ENCODE peak calls at places on chromosomes 7 and 10, in five cellular contexts. J is HCT116, Q is K562, M is HepG2, L is GM12878. W is an unnamed sample.

GRCh38 chr7:88357794-88358533 is 51.3 kb upstream of the STEAP4 start:
- DNase-seq in J (no peak), Q (no peak), M (peak), L (no peak), W (no peak)

GRCh38 chr10:121800146-121800545 is 127.7 kb downstream of the ATE1 start:
- DNase-seq in J (no peak), Q (no peak), M (no peak), L (no peak), W (no peak)

GRCh38 chr7:127652333-127653248 is 597 bp downstream of the SND1 start:
- DNase-seq in J (no peak), Q (peak), M (no peak), L (no peak), W (no peak)

GRCh38 chr10:31697271-31698168 is 231.1 kb downstream of the ARHGAP12 start:
- DNase-seq in J (no peak), Q (no peak), M (no peak), L (no peak), W (no peak)

GRCh38 chr10:7458554-7458953 is 47.7 kb upstream of the SFMBT2 start:
- DNase-seq in J (no peak), Q (no peak), M (no peak), L (no peak), W (no peak)

GRCh38 chr7:69363131-69363530 is 235.1 kb upstream of the AUTS2 start:
- DNase-seq in J (no peak), Q (no peak), M (no peak), L (no peak), W (no peak)

GRCh38 chr10:73644015-73644743 is 2.9 kb upstream of the MYOZ1 start:
- DNase-seq in J (peak), Q (peak), M (peak), L (peak), W (peak)

GRCh38 chr10:6990891-6991290 is 410.8 kb upstream of the PRKCQ start:
- DNase-seq in J (no peak), Q (no peak), M (no peak), L (no peak), W (no peak)

GRCh38 chr7:90222811-90223725 is 11.5 kb downstream of the STEAP2 start:
- DNase-seq in J (no peak), Q (no peak), M (peak), L (no peak), W (no peak)

GRCh38 chr7:81770823-81771222 is 976 bp upstream of the HGF start:
- DNase-seq in J (no peak), Q (no peak), M (no peak), L (no peak), W (no peak)

GRCh38 chr7:45240187-45240776 is 82.7 kb downstream of the RAMP3 start:
- DNase-seq in J (no peak), Q (peak), M (no peak), L (no peak), W (no peak)

GRCh38 chr10:81514811-81515210 is 360.2 kb upstream of the NRG3 start:
- DNase-seq in J (no peak), Q (no peak), M (no peak), L (no peak), W (no peak)

GRCh38 chr10:36790000-36790399 is 335.4 kb upstream of the ANKRD30A start:
- DNase-seq in J (no peak), Q (no peak), M (no peak), L (no peak), W (no peak)

GRCh38 chr7:1952781-1953180 is 280.0 kb downstream of the MAD1L1 start:
- DNase-seq in J (no peak), Q (no peak), M (no peak), L (no peak), W (no peak)

GRCh38 chr7:41007351-41007751 is 695.5 kb downstream of the INHBA start:
- DNase-seq in J (no peak), Q (no peak), M (no peak), L (no peak), W (no peak)

GRCh38 chr7:29891766-29892165 is 85.5 kb downstream of the WIPF3 start:
- DNase-seq in J (no peak), Q (peak), M (no peak), L (no peak), W (no peak)

DNA sequence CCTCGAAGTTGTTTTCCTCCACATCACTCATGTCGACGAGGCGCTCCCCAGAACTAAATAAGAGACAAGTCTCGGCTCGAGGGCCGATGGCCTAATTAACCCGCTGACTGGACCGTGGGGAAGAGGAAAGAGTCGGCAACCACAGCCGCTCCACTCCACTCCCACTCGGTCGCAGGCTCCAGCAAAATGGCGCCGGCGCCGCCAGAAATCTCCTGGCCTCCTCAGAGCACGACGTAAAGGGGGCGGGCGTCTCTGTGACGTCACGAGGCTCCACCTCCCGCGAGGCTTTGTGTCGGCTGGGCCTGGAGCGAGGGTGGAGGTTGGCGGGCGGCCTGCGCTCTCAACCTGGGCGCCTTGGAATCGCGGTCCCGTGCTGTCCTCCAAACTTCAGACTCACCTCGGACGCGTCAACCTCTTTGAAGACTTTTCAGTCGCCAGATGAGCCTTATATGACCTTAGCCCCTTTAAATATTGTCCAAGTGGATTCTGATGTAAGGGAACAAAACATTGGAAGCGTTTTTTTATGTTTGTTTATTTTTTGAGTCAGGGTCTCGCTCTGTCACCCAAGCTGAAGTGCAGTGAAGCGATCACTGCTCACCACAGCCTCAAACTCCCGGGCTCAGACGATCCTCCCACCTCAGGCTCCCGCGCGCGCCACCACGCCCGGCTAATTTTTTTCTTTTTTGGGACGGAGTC is at the start of gene TRA2A:
- DNase-seq in J (peak), Q (peak), M (peak), L (peak), W (peak)
- TF ChIP-seq POLR2AphosphoS5 in J (peak), Q (peak), M (peak), L (peak), W (peak)

DNA sequence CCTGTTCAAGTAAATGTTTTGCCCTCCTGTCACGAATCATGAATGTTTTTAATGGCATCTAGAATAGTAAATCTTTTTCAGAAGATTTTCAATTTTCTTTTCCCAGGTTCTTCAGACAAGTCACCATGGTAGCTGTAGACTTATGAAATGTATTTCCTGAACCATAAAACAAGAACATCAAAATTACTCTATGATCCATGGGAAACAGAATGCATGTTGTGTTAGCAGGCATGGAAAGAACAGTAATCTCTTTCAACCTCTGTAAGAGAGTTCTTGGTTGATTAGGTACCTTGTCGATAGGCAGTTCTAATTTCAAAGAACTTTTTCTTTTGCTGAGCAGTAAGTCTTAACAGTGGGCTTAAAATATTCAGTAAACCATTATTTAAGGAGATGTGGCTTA is 17.6 kb downstream of the AKR1C1 start:
- DNase-seq in J (no peak), Q (no peak), M (no peak), L (no peak), W (no peak)
- TF ChIP-seq ATF3 in J (no peak), Q (no peak), M (no peak), L (no peak), W (no peak)

DNA sequence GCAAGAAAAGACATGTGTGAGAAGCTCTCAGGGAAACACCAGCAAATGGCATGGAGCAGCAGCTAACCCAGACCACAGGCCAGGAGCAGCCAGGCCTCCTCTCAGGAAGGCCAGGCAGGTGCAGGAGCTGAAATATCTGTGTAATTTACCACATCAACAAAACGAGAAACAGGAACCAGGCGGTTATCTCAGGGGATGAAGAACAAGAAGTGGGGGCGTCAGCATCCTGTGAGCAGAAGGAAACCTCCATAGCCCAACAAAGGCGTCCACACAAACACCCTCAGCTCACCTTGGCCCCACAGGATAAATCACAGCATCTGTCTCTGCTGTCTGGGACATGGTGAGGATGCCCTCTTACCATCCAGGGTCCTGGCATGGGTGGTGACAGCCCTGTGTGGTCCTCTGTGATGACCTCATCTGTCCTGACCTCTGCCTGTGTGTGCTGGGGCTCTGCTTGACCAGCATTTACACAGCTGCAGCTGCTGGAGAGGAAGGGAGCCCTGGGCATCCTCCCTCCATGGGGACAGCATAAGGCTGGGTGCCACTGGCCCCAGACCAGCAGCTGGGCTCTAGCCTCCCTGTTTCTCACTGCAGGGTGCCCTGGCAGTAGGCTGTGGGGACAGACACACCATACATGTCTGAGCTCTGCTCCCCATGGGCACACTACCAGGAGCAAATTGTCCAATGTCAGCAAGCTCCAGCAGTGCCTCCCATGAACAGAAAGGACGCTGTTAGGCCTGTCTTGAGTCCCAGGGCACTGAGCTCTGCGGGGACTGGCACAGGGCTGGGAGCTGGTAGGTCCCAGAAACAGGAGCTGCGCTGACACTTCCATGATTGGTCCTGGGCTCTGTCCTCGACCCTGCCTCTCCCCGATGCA is 34.6 kb downstream of the ANXA8 start:
- DNase-seq in J (no peak), Q (peak), M (no peak), L (no peak), W (no peak)
- TF ChIP-seq POLR2AphosphoS5 in J (no peak), Q (no peak), M (no peak), L (no peak), W (no peak)

DNA sequence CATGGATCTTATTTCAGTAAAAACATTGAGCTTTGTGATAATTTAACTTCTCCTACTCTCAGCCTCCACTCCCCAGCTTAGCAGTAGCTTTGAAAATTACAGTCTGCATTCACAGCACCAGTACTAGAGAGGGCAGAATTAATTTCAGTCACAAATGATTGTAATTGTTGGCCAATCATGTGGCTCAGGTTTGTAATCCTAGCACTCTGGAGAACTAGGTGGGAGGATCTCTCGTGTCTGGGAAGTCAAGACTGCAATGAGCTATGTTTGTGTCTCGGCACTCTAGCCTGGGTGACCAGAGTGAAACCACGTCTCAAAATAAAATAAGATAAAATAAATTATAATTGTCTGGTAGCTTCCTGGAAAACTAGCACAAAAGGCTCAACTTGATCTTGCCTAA is 620.9 kb downstream of the TNS3 start:
- DNase-seq in J (no peak), Q (no peak), M (no peak), L (no peak), W (no peak)
- TF ChIP-seq ATF3 in J (no peak), Q (no peak), M (no peak), L (no peak), W (no peak)

DNA sequence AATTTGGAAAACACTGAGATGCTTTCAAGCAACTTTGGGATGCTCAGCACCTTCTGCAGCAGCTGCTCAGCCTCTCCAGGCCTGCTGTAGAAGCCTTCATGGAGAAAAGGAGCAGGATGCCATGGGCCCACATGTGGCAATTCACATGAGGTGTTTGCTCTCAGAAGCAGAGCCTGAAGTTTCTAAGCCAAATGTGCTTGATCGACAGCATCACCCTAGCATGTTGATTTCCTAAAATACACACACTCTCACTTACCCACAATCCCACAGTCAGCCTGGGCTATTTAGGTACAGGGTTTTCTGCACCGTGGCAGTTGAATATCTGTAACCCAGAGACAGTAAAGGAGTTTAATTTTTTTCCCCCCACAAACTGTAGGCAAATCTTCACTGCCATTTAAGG is 244.0 kb downstream of the CELF2 start:
- DNase-seq in J (no peak), Q (no peak), M (no peak), L (no peak), W (no peak)
- TF ChIP-seq POLR2AphosphoS5 in J (no peak), Q (no peak), M (no peak), L (peak), W (no peak)

GRCh38 chr7:25009271-25009670 is 29.3 kb upstream of the OSBPL3 start:
- DNase-seq in J (no peak), Q (no peak), M (no peak), L (no peak), W (no peak)
- TF ChIP-seq ATF3 in J (no peak), Q (no peak), M (no peak), L (no peak), W (no peak)

DNA sequence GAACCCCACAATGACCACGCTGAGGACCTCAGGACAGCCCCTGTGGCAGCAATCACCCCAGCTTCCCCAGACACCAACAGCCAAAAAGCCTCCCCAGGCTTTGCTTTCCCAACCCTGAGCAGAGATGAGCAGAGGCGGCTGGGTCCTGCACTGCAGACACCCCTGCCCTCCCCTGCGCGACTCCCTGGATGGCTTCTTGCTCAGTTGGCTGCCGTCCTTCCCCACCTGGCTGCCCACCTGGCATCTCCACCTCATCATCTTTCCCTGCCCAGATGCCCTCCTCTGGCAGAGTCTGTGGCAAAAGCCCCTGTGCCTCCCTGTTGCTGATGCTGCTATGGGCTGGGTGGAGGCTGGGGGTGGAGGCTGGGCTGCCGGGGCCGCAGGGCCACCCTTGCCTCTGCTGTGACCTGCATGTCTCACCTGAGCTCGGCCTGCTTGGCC is 567.8 kb downstream of the TCERG1L start:
- DNase-seq in J (no peak), Q (no peak), M (no peak), L (no peak), W (no peak)
- TF ChIP-seq POLR2AphosphoS5 in J (no peak), Q (no peak), M (no peak), L (no peak), W (no peak)

GRCh38 chr10:66714741-66715140 is 211.1 kb upstream of the LRRTM3 start:
- DNase-seq in J (no peak), Q (no peak), M (no peak), L (no peak), W (no peak)

GRCh38 chr10:66713387-66713786 is 212.4 kb upstream of the LRRTM3 start:
- DNase-seq in J (no peak), Q (no peak), M (no peak), L (no peak), W (no peak)

GRCh38 chr10:66719483-66719882 is 206.4 kb upstream of the LRRTM3 start:
- DNase-seq in J (no peak), Q (no peak), M (no peak), L (no peak), W (no peak)

GRCh38 chr10:66717221-66717981 is 208.4 kb upstream of the LRRTM3 start:
- DNase-seq in J (no peak), Q (no peak), M (no peak), L (no peak), W (no peak)
- TF ChIP-seq ATF3 in J (no peak), Q (no peak), M (no peak), L (no peak), W (no peak)